ENCODE peak calls at places on chromosomes 3 and 15, in six cellular contexts. W, C, R, P, N and F are unnamed samples. For H3K27me3 and H3K4me1, the result is how much of the 10 kb centered on the place peaks cover.

GRCh38 chr15:90043611-90044010 is 42.5 kb downstream of the ZNF710 start:
- DNase-seq in W (no peak), C (no peak), R (no peak), P (no peak), N (no peak), F (no peak)

GRCh38 chr3:194075802-194076460 is 60.0 kb upstream of the HES1 start:
- DNase-seq in W (no peak), C (no peak), R (no peak), P (no peak), N (no peak), F (no peak)

GRCh38 chr3:69359339-69359893 is 26.5 kb downstream of the FRMD4B start:
- DNase-seq in W (no peak), C (no peak), R (no peak), P (no peak), N (no peak), F (no peak)

GRCh38 chr3:175356899-175357324 is 497.8 kb downstream of the NAALADL2 start:
- DNase-seq in W (no peak), C (no peak), R (no peak), P (no peak), N (no peak), F (no peak)

GRCh38 chr15:60591491-60592385 is 112.8 kb upstream of the ICE2 start:
- DNase-seq in W (peak), C (peak), R (peak), P (peak), N (no peak), F (no peak)

GRCh38 chr15:35992791-35993190 is 446.8 kb upstream of the DPH6 start:
- DNase-seq in W (no peak), C (no peak), R (no peak), P (no peak), N (no peak), F (peak)

GRCh38 chr15:80072285-80072684 is 12.8 kb downstream of the ZFAND6 start:
- DNase-seq in W (no peak), C (peak), R (no peak), P (no peak), N (no peak), F (peak)

GRCh38 chr3:15633159-15633558 is 31.6 kb downstream of the BTD start:
- DNase-seq in W (no peak), C (no peak), R (no peak), P (no peak), N (no peak), F (no peak)

GRCh38 chr3:98690876-98691275 is 72.3 kb upstream of the ST3GAL6 start:
- DNase-seq in W (no peak), C (peak), R (no peak), P (no peak), N (no peak), F (peak)

GRCh38 chr15:51759557-51760070 is 8.2 kb downstream of the TMOD2 start:
- DNase-seq in W (peak), C (peak), R (peak), P (peak), N (no peak), F (peak)

GRCh38 chr3:15405448-15406050 is 21.8 kb downstream of the METTL6 start:
- DNase-seq in W (peak), C (peak), R (no peak), P (no peak), N (no peak), F (peak)

GRCh38 chr3:127822836-127823589 is 698 bp upstream of the MGLL start:
- DNase-seq in W (no peak), C (peak), R (peak), P (peak), N (peak), F (no peak)

GRCh38 chr3:143135150-143135549 is 15.6 kb downstream of the CHST2 start:
- DNase-seq in W (no peak), C (peak), R (no peak), P (no peak), N (no peak), F (peak)

GRCh38 chr15:83503595-83504364 is 56.6 kb downstream of the SH3GL3 start:
- DNase-seq in W (no peak), C (no peak), R (no peak), P (no peak), N (no peak), F (no peak)

GRCh38 chr15:71596672-71597071 is 213.7 kb upstream of the NR2E3 start:
- DNase-seq in W (peak), C (no peak), R (peak), P (peak), N (peak), F (no peak)

GRCh38 chr15:90845201-90845949 is 23.0 kb upstream of the FURIN start:
- DNase-seq in W (no peak), C (peak), R (no peak), P (peak), N (no peak), F (peak)

GRCh38 chr15:100767002-100767825 is 112.4 kb upstream of the ALDH1A3 start:
- DNase-seq in W (no peak), C (no peak), R (no peak), P (no peak), N (peak), F (no peak)

GRCh38 chr15:96274698-96275097 is 55.8 kb upstream of the NR2F2 start:
- DNase-seq in W (no peak), C (no peak), R (no peak), P (no peak), N (no peak), F (peak)

GRCh38 chr15:93703092-93703785 is 528.1 kb upstream of the MCTP2 start:
- DNase-seq in W (no peak), C (peak), R (no peak), P (no peak), N (no peak), F (peak)

GRCh38 chr3:65291448-65292091 is 603.8 kb upstream of the ADAMTS9 start:
- DNase-seq in W (no peak), C (peak), R (no peak), P (no peak), N (no peak), F (no peak)

GRCh38 chr15:82314769-82315518 is 34.3 kb downstream of the GOLGA6L10 start:
- DNase-seq in W (no peak), C (no peak), R (no peak), P (no peak), N (no peak), F (no peak)

GRCh38 chr3:139655880-139656279 is 21.9 kb downstream of the NMNAT3 start:
- DNase-seq in W (peak), C (no peak), R (no peak), P (no peak), N (no peak), F (no peak)

GRCh38 chr3:7917443-7918151 is 584.0 kb upstream of the LMCD1 start:
- DNase-seq in W (no peak), C (no peak), R (no peak), P (no peak), N (no peak), F (no peak)

GRCh38 chr15:70539409-70539808 is 223.9 kb downstream of the UACA start:
- DNase-seq in W (no peak), C (no peak), R (no peak), P (no peak), N (no peak), F (no peak)

GRCh38 chr15:70535955-70536338 is 227.4 kb downstream of the UACA start:
- DNase-seq in W (no peak), C (no peak), R (no peak), P (no peak), N (no peak), F (no peak)

GRCh38 chr15:70541511-70541910 is 221.8 kb downstream of the UACA start:
- DNase-seq in W (no peak), C (no peak), R (no peak), P (no peak), N (no peak), F (no peak)

GRCh38 chr15:70538278-70538677 is 225.1 kb downstream of the UACA start:
- DNase-seq in W (no peak), C (no peak), R (no peak), P (no peak), N (no peak), F (no peak)

DNA sequence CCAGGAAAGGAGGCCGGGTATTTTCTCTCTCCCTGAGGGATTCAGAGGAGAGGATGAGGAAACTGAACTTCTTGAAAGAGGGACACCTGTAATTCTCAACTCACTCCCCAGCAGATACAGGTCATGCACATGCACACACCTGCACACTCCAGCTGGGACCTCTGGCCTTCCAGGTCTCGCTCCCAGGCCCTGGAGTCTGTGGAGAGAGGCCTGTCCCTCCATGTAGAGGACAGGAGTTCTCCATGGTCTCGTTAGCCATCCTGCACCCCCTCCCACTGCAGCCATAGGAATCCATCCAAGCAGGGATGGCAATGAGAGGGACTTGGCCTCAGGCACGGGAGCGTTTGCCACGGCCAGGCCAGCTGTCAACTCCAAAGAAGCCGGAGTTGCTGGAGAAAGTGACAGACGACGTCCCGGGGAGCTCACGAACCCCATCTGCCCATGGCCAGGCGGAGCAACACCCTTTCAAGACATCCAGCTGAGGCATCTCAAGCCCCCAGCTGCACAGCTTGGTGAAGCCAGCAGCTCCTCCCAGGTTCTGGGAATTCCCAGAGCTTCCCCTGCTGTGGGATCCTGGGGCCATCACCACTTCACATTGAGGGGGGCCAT is 223.3 kb downstream of the UACA start:
- DNase-seq in W (no peak), C (no peak), R (no peak), P (no peak), N (no peak), F (no peak)
- H3K27me3 ChIP-seq in W (under half), C (under half), R (under half), P (under half), N (under half), F (half or more)

DNA sequence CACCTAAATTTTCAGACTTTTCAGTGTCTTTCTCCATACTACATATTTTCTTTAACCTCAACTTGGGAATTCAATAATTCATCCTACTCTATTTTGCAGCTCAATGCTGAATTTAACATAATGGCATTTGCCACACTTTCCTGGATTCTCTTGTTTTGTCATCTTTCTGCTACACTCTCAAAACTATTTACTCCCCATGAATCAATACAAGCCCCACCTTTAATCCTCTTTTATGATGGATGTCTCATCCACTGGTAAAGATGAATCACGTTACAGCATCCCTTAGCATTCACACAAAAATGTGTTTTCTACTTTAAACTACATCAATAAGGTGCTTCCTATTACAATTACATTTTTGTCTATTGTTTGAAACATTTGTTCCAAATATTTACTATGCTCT is 19.6 kb upstream of the CHMP2B start:
- DNase-seq in W (no peak), C (peak), R (no peak), P (no peak), N (no peak), F (peak)
- H3K27ac ChIP-seq in W (no peak), C (no peak), R (no peak), P (no peak), N (no peak), F (peak)

DNA sequence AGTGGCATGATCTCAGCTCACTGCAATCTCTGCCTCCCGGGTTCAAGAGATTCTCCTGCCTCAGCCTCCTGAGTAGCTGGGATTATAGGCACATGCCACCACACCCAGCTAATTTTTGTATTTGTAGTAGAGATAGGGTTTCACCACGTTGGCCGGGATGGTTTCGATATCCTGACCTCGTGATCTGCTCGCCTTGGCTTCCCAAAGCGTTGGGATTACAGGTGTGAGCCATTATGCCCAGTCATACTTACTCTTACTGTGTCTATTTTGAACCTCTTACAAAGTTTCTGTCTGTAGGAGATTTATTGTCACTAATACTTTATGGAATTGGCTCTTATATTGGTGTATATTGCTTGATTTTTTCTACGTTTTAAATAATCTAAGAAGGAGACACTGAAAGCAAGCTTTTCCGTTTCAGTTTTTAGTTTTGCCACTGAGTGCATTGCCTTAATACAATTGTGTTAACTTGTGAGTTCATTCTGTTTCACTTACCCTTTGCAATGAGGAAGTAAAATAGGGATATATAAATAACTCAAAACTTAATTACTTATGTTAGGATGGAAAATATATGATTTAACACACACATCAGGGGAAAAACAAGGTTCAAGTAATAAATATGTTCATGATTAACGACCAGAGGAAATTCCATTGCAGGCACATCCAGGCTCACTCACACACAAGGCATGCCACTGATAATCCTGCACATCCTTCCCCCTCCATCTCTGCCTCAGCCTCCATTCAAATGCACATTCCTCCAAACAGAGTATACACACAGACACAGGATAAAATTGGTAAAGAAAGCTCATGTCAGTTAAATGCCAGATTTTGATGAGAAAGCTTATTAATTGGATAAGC is 279.3 kb upstream of the RASGRP1 start:
- DNase-seq in W (no peak), C (no peak), R (no peak), P (no peak), N (no peak), F (peak)
- H3K4me1 ChIP-seq in W (under half), C (under half), R (under half), P (under half), N (under half), F (under half)

GRCh38 chr3:63872135-63872924 is 8.7 kb downstream of the ATXN7 start:
- DNase-seq in W (no peak), C (peak), R (no peak), P (no peak), N (no peak), F (peak)

GRCh38 chr3:63876260-63876659 is 12.6 kb downstream of the ATXN7 start:
- DNase-seq in W (no peak), C (no peak), R (no peak), P (no peak), N (no peak), F (no peak)

GRCh38 chr3:63875510-63875909 is 11.8 kb downstream of the ATXN7 start:
- DNase-seq in W (no peak), C (no peak), R (no peak), P (no peak), N (no peak), F (no peak)

GRCh38 chr3:63877737-63878393 is 14.2 kb downstream of the ATXN7 start:
- DNase-seq in W (no peak), C (peak), R (no peak), P (no peak), N (no peak), F (no peak)

DNA sequence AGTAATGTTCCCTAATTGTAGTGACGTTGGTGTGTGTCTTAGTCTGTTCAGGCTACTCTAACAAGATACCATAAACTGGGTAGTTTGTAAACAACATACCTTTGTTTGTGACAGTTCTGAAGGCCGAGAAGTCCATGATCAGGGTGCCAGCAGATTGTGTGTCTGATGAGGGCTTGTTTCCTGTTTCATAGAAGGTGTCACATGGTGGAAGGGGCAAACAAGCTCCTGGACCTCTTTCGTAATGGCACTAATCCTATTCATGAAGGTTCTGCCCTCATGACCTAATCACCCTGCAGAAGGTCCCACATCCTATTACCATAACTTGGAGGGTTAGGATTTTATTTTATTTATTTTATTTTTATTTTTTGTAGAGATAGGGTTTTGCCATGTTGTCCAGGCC is 11.1 kb downstream of the ATXN7 start:
- DNase-seq in W (no peak), C (no peak), R (no peak), P (no peak), N (no peak), F (no peak)
- H3K27me3 ChIP-seq in W (under half), C (under half), R (under half), P (under half), N (under half), F (under half)

GRCh38 chr3:197465197-197465995 is 90.4 kb downstream of the BDH1 start:
- DNase-seq in W (no peak), C (no peak), R (no peak), P (no peak), N (no peak), F (no peak)

GRCh38 chr3:197464794-197465193 is 91.0 kb downstream of the BDH1 start:
- DNase-seq in W (no peak), C (no peak), R (no peak), P (no peak), N (no peak), F (no peak)

GRCh38 chr3:197468167-197468566 is 87.6 kb downstream of the BDH1 start:
- DNase-seq in W (no peak), C (no peak), R (no peak), P (no peak), N (no peak), F (no peak)

GRCh38 chr3:197466586-197467399 is 89.0 kb downstream of the BDH1 start:
- DNase-seq in W (no peak), C (peak), R (no peak), P (no peak), N (no peak), F (no peak)

GRCh38 chr3:197465996-197466549 is 89.7 kb downstream of the BDH1 start:
- DNase-seq in W (no peak), C (peak), R (no peak), P (no peak), N (no peak), F (peak)
- H3K27ac ChIP-seq in W (no peak), C (no peak), R (no peak), P (no peak), N (no peak), F (peak)

GRCh38 chr3:188244395-188244861 is 90.5 kb downstream of the LPP start:
- DNase-seq in W (no peak), C (peak), R (no peak), P (no peak), N (no peak), F (peak)

GRCh38 chr3:188241883-188242282 is 87.9 kb downstream of the LPP start:
- DNase-seq in W (no peak), C (no peak), R (no peak), P (peak), N (no peak), F (no peak)

GRCh38 chr3:188241072-188241471 is 87.1 kb downstream of the LPP start:
- DNase-seq in W (no peak), C (no peak), R (no peak), P (peak), N (no peak), F (no peak)

GRCh38 chr3:188242426-188243123 is 88.6 kb downstream of the LPP start:
- DNase-seq in W (no peak), C (peak), R (no peak), P (no peak), N (no peak), F (no peak)

GRCh38 chr3:188243124-188243795 is 89.3 kb downstream of the LPP start:
- DNase-seq in W (no peak), C (peak), R (no peak), P (no peak), N (no peak), F (no peak)
- H3K4me1 ChIP-seq in W (under half), C (under half), R (under half), P (under half), N (half or more), F (under half)

DNA sequence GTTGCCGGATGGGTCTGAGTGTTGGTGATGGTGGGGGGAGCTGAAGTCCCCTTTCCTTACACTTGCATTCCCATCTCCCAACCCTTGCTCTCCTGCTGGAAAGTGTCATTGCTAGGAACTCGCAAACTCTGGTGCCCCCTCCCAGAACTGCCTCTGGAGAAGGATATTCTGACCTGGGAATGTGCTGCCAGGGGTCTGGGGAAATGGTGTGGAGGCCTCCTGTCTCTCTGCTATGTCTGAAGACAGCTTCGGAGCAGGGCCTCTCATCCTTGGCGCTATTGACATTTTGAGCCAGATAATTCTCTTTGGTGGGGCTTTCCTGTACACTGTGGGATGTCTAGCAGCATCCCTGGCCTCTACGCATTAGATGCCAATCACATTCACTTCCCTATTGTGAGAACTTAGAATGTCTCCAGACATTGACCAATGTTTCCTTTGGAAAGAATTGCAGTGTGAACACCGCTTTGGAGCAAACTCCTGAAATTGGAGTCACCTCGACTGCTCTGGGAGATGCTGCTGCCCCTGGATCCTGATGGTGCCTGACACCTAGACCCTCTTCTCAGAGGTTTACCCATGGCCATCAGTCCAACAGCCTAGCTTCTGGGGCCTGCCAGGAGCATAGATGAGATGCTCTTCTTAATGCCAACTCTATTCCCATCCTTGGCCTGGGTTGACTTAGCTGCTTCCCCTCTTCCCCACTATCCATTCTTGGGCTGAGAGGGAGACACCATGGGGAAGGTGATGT is 2.2 kb upstream of the KY start:
- DNase-seq in W (no peak), C (no peak), R (no peak), P (no peak), N (no peak), F (no peak)
- H3K27me3 ChIP-seq in W (under half), C (under half), R (under half), P (under half), N (under half), F (under half)

GRCh38 chr3:141385386-141386079 is 17.2 kb downstream of the ZBTB38 start:
- DNase-seq in W (no peak), C (no peak), R (no peak), P (no peak), N (no peak), F (no peak)
- H3K27ac ChIP-seq in W (no peak), C (no peak), R (no peak), P (no peak), N (no peak), F (peak)